ENCODE peak calls at places on chromosome 18, in eight cellular contexts. Y is GM23248, T is IMR-90, P is HCT116, N is K562, J is mesenchymal stem cell, I is hepatocyte, X is OCI-LY7. F is an unnamed sample.

GRCh38 chr18:7945882-7946281 is 378.8 kb downstream of the PTPRM start:
- DNase-seq in P (no peak), J (peak; percentile 99), I (peak; percentile 78), Y (peak; percentile 96), X (no peak), N (no peak), T (peak; percentile 97), F (no peak)

GRCh38 chr18:57748770-57749603 is 54.1 kb downstream of the ATP8B1 start:
- DNase-seq in I (peak; percentile 70), Y (peak; percentile 70), T (peak; percentile 69), N (no peak), X (peak; percentile 12), P (no peak), J (peak; percentile 54), F (peak; percentile 83)

GRCh38 chr18:62850619-62851306 is 135.4 kb downstream of the PHLPP1 start:
- DNase-seq in I (no peak), Y (no peak), T (no peak), X (no peak), J (no peak), N (peak; percentile 74), P (no peak), F (no peak)

GRCh38 chr18:65990944-65991708 is 240.3 kb downstream of the CDH7 start:
- DNase-seq in N (no peak), P (no peak), I (no peak), J (no peak), X (no peak), T (no peak), Y (no peak), F (no peak)

GRCh38 chr18:79538635-79539034 is 141.0 kb upstream of the CTDP1 start:
- DNase-seq in J (no peak), Y (no peak), N (no peak), X (no peak), T (no peak), I (no peak), P (no peak), F (no peak)

GRCh38 chr18:48947583-48947982 is 3.2 kb downstream of the SMAD7 start:
- DNase-seq in P (no peak), J (peak; percentile 22), N (no peak), Y (peak; percentile 71), X (no peak), I (peak; percentile 36), T (no peak), F (no peak)

GRCh38 chr18:59197636-59198035 is 22.3 kb upstream of the GRP start:
- DNase-seq in T (no peak), N (no peak), Y (no peak), J (no peak), I (no peak), X (no peak), P (no peak), F (no peak)

GRCh38 chr18:74682998-74683311 is 85.3 kb downstream of the ZNF407 start:
- DNase-seq in J (no peak), T (peak; percentile 44), I (peak; percentile 22), N (no peak), X (no peak), P (no peak), Y (peak; percentile 35), F (no peak)

GRCh38 chr18:9985641-9986040 is 71.8 kb downstream of the VAPA start:
- DNase-seq in J (no peak), Y (no peak), P (no peak), N (no peak), X (no peak), T (no peak), I (no peak), F (no peak)

GRCh38 chr18:70058916-70059315 is 111.2 kb upstream of the CD226 start:
- DNase-seq in P (no peak), Y (no peak), J (no peak), T (no peak), I (no peak), X (no peak), N (no peak), F (no peak)

GRCh38 chr18:23810396-23810795 is 121.1 kb downstream of the LAMA3 start:
- DNase-seq in X (peak; percentile 24), N (no peak), J (no peak), T (no peak), Y (no peak), P (no peak), I (no peak), F (no peak)

GRCh38 chr18:35730738-35731370 is 149.3 kb downstream of the GALNT1 start:
- DNase-seq in X (no peak), P (no peak), Y (no peak), N (peak; percentile 67), I (no peak), T (peak; percentile 4), J (no peak), F (no peak)

GRCh38 chr18:54740146-54740844 is 88.0 kb upstream of the RAB27B start:
- DNase-seq in J (peak; percentile 83), T (peak; percentile 82), X (no peak), I (no peak), P (no peak), N (no peak), Y (peak; percentile 58), F (no peak)

GRCh38 chr18:76937597-76937996 is 115.2 kb downstream of the ZNF236 start:
- DNase-seq in J (no peak), X (no peak), Y (peak; percentile 52), T (peak; percentile 45), I (no peak), N (no peak), P (no peak), F (no peak)

GRCh38 chr18:54558609-54559585 is 32.1 kb upstream of the DYNAP start:
- DNase-seq in N (peak; percentile 30), Y (peak; percentile 32), J (peak; percentile 33), T (peak; percentile 3), I (peak; percentile 44), P (no peak), X (peak; percentile 19), F (peak; percentile 73)

GRCh38 chr18:3892141-3892540 is 442.2 kb downstream of the TGIF1 start:
- DNase-seq in J (no peak), P (no peak), N (no peak), X (no peak), Y (no peak), I (no peak), T (no peak), F (no peak)

GRCh38 chr18:6476201-6476600 is 61.5 kb upstream of the L3MBTL4 start:
- DNase-seq in Y (no peak), T (no peak), J (no peak), N (no peak), I (no peak), X (no peak), P (no peak), F (no peak)

GRCh38 chr18:77112161-77112801 is 20.3 kb downstream of the MBP start:
- DNase-seq in N (no peak), P (no peak), J (no peak), I (no peak), Y (no peak), X (no peak), T (no peak), F (no peak)

GRCh38 chr18:75811156-75811555 is 383.7 kb upstream of the SMIM21 start:
- DNase-seq in Y (no peak), N (no peak), X (no peak), T (no peak), J (no peak), I (no peak), P (no peak), F (no peak)

GRCh38 chr18:2917255-2918047 is 70.6 kb downstream of the EMILIN2 start:
- DNase-seq in Y (no peak), I (no peak), X (peak; percentile 90), N (no peak), J (no peak), P (no peak), T (no peak), F (peak; percentile 46)

GRCh38 chr18:43486462-43486861 is 209.2 kb upstream of the SYT4 start:
- DNase-seq in P (peak; percentile 1), X (peak; percentile 67), N (no peak), T (no peak), I (no peak), J (no peak), Y (peak; percentile 1), F (no peak)

GRCh38 chr18:55452123-55452611 is 135.8 kb downstream of the TCF4 start:
- DNase-seq in Y (peak; percentile 47), P (no peak), J (no peak), N (peak; percentile 11), T (no peak), I (no peak), X (no peak), F (no peak)

GRCh38 chr18:13893418-13893760 is 21.9 kb downstream of the MC2R start:
- DNase-seq in N (no peak), X (peak; percentile 66), Y (no peak), I (no peak), T (no peak), J (no peak), P (no peak), F (peak; percentile 76)
- H2AFZ ChIP-seq in N (no peak overlapping the region), X (peak overlapping the region; percentile 36), Y (no peak overlapping the region), I (no peak overlapping the region), T (no peak overlapping the region), J (no peak overlapping the region), P (no peak overlapping the region), F (no peak overlapping the region)

GRCh38 chr18:46458472-46458871 is 198.5 kb downstream of the LOXHD1 start:
- DNase-seq in J (no peak), N (no peak), T (no peak), P (no peak), X (no peak), I (no peak), Y (no peak), F (no peak)
- H3K4me3 ChIP-seq in J (no peak overlapping the region), N (no peak overlapping the region), T (no peak overlapping the region), P (no peak overlapping the region), X (no peak overlapping the region), I (no peak overlapping the region), Y (no peak overlapping the region), F (no peak overlapping the region)

GRCh38 chr18:50218432-50219197 is 23.7 kb upstream of the MYO5B start:
- DNase-seq in J (no peak), X (peak; percentile 54), Y (peak; percentile 33), T (peak; percentile 14), P (peak; percentile 33), I (peak; percentile 30), N (peak; percentile 17), F (peak; percentile 77)
- H2AFZ ChIP-seq in J (no peak overlapping the region), X (no peak overlapping the region), Y (no peak overlapping the region), T (no peak overlapping the region), P (no peak overlapping the region), I (no peak overlapping the region), N (no peak overlapping the region), F (no peak overlapping the region)

DNA sequence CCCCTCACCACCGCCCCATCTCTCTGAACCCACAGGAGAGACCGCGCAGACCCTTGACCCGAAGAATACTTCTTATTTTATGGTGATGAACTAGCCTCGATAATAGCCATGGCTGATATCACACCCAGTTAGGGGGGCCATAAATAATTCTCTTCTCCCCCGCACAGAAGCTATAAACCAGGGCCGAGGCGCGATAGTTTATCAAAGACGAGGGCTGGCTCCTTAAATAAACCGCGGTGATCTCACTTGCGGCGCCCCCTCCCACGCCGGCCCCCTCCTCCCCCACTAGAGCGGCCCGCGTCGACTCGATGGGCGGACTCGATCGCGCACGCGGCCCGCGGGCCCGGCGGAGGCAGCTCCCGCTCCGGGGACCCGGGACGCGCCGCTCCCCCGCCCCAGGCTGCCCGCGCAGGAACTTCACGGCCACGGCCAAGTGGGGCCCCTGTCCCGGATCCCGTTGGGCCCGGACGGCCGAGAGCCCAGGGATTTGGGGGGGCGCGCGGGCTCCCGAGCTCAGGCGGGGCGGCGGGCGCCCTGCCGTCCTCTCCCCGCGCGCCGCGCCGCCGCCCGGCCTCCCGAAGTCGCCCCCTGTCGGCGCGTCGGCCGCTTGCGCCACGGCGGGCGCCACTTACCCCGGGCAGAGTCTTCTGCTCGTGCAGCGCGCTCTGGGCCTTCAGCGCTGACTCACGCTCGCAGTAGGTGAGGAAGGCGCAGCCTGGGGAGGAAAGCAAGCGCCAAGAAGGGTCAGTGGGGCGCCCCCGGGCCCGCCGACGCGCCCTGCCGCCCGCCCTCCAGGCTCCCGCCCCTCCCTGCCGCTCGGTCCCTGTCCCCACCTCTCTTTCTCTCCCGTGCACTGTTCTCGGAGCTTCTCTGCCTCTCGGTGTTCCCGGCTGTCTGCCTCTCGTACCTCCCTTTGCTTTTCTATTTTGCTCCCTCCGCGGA is 80.4 kb downstream of the CELF4 start:
- DNase-seq in X (no peak), J (peak; percentile 26), I (peak; percentile 83), N (peak; percentile 68), P (peak; percentile 8), Y (peak; percentile 60), T (peak; percentile 5), F (no peak)
- H3K4me3 ChIP-seq in X (no peak overlapping the region), J (no peak overlapping the region), I (no peak overlapping the region), N (peak overlapping the region; percentile 8), P (no peak overlapping the region), Y (no peak overlapping the region), T (no peak overlapping the region), F (no peak overlapping the region)

F was measured in Karpas-422.